ENCODE peak calls at places on chromosomes 16 and 17, in five cellular contexts. One of them, this sample, is unnamed.

GRCh38 chr16:11135167-11135973 is 120.6 kb downstream of the SOCS1 start:
- DNase-seq in thoracic aorta: no peak
- DNase-seq in PC-3: peak; percentile 49
- DNase-seq in CD8-positive, alpha-beta memory T cell: no peak
- DNase-seq in transverse colon: no peak
- DNase-seq in this sample: no peak

GRCh38 chr17:14813649-14814048 is 451.5 kb downstream of the PMP22 start:
- DNase-seq in thoracic aorta: no peak
- DNase-seq in PC-3: peak; percentile 44
- DNase-seq in transverse colon: no peak
- DNase-seq in CD8-positive, alpha-beta memory T cell: no peak
- DNase-seq in this sample: peak; percentile 21

GRCh38 chr16:50945136-50945535 is 203.2 kb downstream of the CYLD start:
- DNase-seq in PC-3: no peak
- DNase-seq in transverse colon: no peak
- DNase-seq in CD8-positive, alpha-beta memory T cell: no peak
- DNase-seq in thoracic aorta: no peak
- DNase-seq in this sample: no peak

GRCh38 chr17:43627657-43628650 is 33.8 kb downstream of the MEOX1 start:
- DNase-seq in transverse colon: no peak
- DNase-seq in thoracic aorta: no peak
- DNase-seq in CD8-positive, alpha-beta memory T cell: no peak
- DNase-seq in PC-3: no peak
- DNase-seq in this sample: no peak

GRCh38 chr17:63150994-63151464 is 185.0 kb downstream of the TANC2 start:
- DNase-seq in transverse colon: no peak
- DNase-seq in thoracic aorta: no peak
- DNase-seq in PC-3: no peak
- DNase-seq in CD8-positive, alpha-beta memory T cell: no peak
- DNase-seq in this sample: no peak

GRCh38 chr17:77467513-77467912 is 326.7 kb downstream of the SEC14L1 start:
- DNase-seq in thoracic aorta: no peak
- DNase-seq in CD8-positive, alpha-beta memory T cell: no peak
- DNase-seq in PC-3: no peak
- DNase-seq in transverse colon: no peak
- DNase-seq in this sample: no peak

GRCh38 chr17:68133370-68134045 is 98.0 kb downstream of the KPNA2 start:
- DNase-seq in thoracic aorta: no peak
- DNase-seq in PC-3: no peak
- DNase-seq in CD8-positive, alpha-beta memory T cell: no peak
- DNase-seq in transverse colon: no peak
- DNase-seq in this sample: no peak

GRCh38 chr16:81758376-81758775 is 20.7 kb upstream of the PLCG2 start:
- DNase-seq in transverse colon: no peak
- DNase-seq in thoracic aorta: no peak
- DNase-seq in PC-3: peak; percentile 74
- DNase-seq in CD8-positive, alpha-beta memory T cell: no peak
- DNase-seq in this sample: no peak

GRCh38 chr16:24522751-24523150 is 16.6 kb upstream of the RBBP6 start:
- DNase-seq in thoracic aorta: no peak
- DNase-seq in CD8-positive, alpha-beta memory T cell: no peak
- DNase-seq in transverse colon: no peak
- DNase-seq in PC-3: no peak
- DNase-seq in this sample: no peak

GRCh38 chr17:31858647-31859486 is at the start of gene COPRS:
- DNase-seq in PC-3: peak; percentile 67
- DNase-seq in CD8-positive, alpha-beta memory T cell: peak; percentile 85
- DNase-seq in transverse colon: peak; percentile 91
- DNase-seq in thoracic aorta: peak; percentile 60
- DNase-seq in this sample: peak; percentile 71

GRCh38 chr17:62800580-62800979 is 7.5 kb downstream of the MARCHF10 start:
- DNase-seq in thoracic aorta: no peak
- DNase-seq in CD8-positive, alpha-beta memory T cell: no peak
- DNase-seq in transverse colon: no peak
- DNase-seq in PC-3: peak; percentile 96
- DNase-seq in this sample: no peak

GRCh38 chr17:50196826-50197225 is 4.6 kb downstream of the COL1A1 start:
- DNase-seq in CD8-positive, alpha-beta memory T cell: no peak
- DNase-seq in PC-3: no peak
- DNase-seq in thoracic aorta: no peak
- DNase-seq in transverse colon: no peak
- DNase-seq in this sample: no peak

DNA sequence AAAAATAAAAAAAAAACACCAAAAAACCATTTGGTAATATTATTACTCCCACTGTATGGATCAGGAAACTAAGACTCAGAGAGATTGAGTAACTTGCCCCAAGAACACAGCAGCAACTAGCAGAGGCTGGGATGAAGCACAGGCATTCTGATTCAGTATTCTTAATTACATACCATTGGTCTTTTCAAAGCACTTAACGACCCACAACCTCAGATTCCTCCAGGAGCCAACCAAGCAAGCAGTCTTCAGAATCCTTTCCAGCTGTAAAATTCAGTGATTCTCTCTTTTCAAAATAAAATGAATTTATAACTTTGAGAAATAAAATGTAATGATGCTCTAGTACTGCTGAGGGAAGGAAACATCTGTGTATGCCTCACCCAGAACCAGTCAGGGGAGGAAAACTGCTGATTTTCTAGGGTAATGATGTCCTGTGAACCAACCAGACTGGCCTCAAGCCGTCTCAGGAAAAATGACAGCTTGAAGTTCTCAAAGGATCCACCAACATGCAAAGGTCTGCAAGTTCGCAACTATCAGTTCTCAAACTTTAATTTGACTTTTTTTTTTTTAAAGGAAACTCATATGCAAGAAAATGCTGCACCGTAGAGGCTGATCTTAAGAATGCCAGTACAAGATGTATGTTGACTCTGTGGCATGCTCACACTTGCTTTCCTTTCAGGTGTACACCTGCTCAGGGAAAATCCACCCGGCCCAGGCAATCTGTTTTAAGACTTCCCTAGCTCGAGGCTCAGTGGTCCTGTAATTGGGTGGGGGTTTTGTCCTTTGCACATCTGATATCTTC is 9.0 kb downstream of the CUEDC1 start:
- DNase-seq in transverse colon: no peak
- DNase-seq in PC-3: no peak
- DNase-seq in CD8-positive, alpha-beta memory T cell: no peak
- DNase-seq in thoracic aorta: no peak
- DNase-seq in this sample: no peak
- H3K4me3 ChIP-seq in transverse colon: peak overlapping the region; percentile 14
- H3K4me3 ChIP-seq in PC-3: peak overlapping the region; percentile 55
- H3K4me3 ChIP-seq in CD8-positive, alpha-beta memory T cell: peak overlapping the region; percentile 70
- H3K4me3 ChIP-seq in thoracic aorta: peak overlapping the region; percentile 69
- H3K4me3 ChIP-seq in this sample: no peak overlapping the region

DNA sequence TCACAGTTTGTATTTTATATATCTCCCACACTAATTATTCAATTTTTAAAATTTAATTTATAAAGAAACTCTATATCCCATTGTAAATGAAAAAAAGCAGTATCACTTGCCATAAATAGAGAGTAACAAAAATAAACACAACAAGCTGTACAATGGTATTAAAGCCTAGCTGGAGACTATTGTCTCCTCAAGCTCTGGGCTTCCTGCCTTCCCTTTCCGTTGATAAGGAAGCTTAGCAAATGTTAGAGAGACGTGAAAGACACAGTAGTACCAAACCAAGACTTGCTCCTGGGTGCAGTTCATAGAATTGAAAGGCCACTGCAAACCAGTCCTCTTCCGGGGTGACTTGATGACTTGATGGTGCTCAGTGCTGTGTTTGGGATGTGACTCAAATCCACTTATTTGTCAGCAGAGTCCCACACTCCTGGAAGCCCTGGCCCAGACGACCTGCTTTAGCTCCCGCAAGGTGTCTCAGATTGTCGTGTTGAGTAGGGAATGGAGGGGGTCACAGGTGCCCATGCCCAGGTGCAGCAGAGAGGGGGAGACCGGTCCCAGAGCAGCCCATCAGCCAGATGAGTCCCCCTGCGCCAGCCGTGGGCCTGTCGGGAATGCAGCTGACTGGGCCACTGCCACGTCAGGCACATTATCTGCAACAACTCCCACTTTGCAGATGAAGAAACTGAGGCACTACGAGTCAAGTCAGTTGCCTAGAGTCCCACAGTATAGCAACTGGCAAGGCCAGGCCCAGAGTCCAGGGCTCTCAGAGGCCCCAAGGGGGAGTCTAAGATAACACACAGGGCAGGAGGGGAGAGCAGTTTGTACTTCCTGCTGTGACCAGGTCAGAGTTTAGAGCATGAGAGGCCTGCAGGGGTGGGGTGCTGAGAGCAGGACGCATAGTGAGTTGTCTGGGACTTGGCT is 40.5 kb downstream of the PSME3IP1 start:
- DNase-seq in transverse colon: no peak
- DNase-seq in CD8-positive, alpha-beta memory T cell: no peak
- DNase-seq in thoracic aorta: no peak
- DNase-seq in PC-3: no peak
- DNase-seq in this sample: no peak
- H3K4me1 ChIP-seq in transverse colon: peaks cover 19% of the 10 kb centered on the region
- H3K4me1 ChIP-seq in CD8-positive, alpha-beta memory T cell: peaks cover 45% of the 10 kb centered on the region
- H3K4me1 ChIP-seq in thoracic aorta: peaks cover 2% of the 10 kb centered on the region
- H3K4me1 ChIP-seq in PC-3: no peaks in the 10 kb centered on the region
- H3K4me1 ChIP-seq in this sample: peaks cover 36% of the 10 kb centered on the region

DNA sequence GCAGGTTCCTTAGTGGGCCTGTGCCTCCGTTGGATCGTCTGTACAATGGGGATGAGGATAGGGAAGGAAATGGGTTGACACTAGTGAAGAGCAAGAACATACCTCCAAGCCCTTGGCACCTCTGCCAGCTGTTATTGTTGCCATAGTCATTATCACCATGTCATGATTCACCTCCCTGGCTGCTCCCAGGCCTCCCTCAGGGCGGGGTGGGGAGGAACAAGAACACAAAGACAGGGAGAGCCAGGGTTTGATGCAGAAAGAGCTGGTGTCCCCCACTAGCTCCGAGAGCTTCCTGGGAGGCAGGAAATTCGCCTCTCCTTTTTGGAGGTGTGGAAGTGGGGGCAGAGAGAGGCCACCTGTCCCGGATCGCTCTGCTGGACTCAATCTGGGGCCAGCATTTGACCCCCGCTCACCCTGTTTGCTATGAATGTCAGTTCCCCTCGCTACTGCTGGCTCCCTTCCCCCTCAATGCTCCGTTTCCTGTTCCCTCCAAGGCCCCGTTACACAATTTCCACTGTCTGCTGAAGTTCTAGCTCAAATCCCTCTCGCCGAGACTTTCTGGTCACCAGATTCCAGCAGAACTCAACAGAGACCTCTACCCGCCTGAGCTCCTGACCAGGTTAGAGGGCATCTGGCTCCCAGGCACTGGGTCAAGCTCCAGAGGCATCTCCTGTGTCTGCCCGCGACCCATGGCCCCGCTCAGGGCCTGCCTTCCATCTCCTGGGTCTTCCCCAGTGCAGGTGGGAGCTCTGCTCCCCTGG is 9.1 kb downstream of the TIMP2 start:
- DNase-seq in PC-3: peak; percentile 77
- DNase-seq in transverse colon: peak; percentile 55
- DNase-seq in thoracic aorta: no peak
- DNase-seq in CD8-positive, alpha-beta memory T cell: no peak
- DNase-seq in this sample: no peak
- H3K4me3 ChIP-seq in PC-3: no peak overlapping the region
- H3K4me3 ChIP-seq in transverse colon: no peak overlapping the region
- H3K4me3 ChIP-seq in thoracic aorta: peak overlapping the region; percentile 32
- H3K4me3 ChIP-seq in CD8-positive, alpha-beta memory T cell: no peak overlapping the region
- H3K4me3 ChIP-seq in this sample: no peak overlapping the region

GRCh38 chr17:1512351-1512750 is 4.1 kb downstream of the INPP5K start:
- DNase-seq in transverse colon: no peak
- DNase-seq in thoracic aorta: no peak
- DNase-seq in PC-3: no peak
- DNase-seq in CD8-positive, alpha-beta memory T cell: no peak
- DNase-seq in this sample: no peak

GRCh38 chr17:1518410-1518809 is 2.0 kb upstream of the INPP5K start:
- DNase-seq in PC-3: no peak
- DNase-seq in transverse colon: no peak
- DNase-seq in thoracic aorta: no peak
- DNase-seq in CD8-positive, alpha-beta memory T cell: no peak
- DNase-seq in this sample: no peak

GRCh38 chr17:1516403-1517161 is at the start of gene INPP5K:
- DNase-seq in CD8-positive, alpha-beta memory T cell: peak; percentile 99
- DNase-seq in thoracic aorta: peak; percentile 86
- DNase-seq in PC-3: peak; percentile 95
- DNase-seq in transverse colon: peak; percentile 99
- DNase-seq in this sample: peak; percentile 97

GRCh38 chr17:1519678-1520077 is 3.3 kb upstream of the INPP5K start:
- DNase-seq in PC-3: no peak
- DNase-seq in thoracic aorta: no peak
- DNase-seq in CD8-positive, alpha-beta memory T cell: no peak
- DNase-seq in transverse colon: no peak
- DNase-seq in this sample: no peak

DNA sequence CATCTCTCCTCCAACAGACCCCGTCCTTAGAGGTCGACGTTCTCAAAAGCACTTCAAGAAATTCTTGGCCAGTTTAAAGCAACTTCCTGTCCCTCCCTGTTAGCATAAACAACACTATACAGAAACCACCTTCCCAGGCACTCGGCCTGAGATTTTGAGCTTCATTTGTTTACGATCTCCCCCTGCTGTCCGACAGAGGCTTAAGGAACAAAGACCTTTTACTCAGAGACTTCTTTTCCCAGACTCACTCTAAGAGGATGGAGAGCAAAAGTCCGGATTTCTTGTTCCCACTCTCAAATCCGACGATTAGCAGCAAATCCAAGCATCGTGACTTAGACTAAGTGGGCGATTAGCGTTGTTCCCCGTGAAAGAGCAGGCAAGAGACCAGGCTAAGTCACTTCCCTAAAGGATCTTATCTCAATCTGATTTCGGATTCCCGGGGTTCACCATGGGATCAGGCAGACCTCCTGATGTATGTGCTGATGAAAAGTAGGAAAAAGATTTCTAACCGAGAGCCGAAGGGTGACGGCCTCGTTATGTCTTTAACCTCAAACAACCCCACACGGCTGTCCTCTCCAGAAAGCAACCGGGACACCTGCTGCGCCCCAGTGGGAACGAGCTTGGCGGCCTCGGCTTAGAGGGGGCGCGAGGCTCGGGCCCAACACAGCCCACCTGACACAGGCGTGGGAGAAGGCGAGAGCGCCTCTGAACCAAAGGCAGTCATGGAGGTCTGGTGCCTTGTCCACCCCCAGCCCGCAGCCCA is 591 bp downstream of the INPP5K start:
- DNase-seq in thoracic aorta: no peak
- DNase-seq in transverse colon: peak; percentile 81
- DNase-seq in CD8-positive, alpha-beta memory T cell: peak; percentile 79
- DNase-seq in PC-3: peak; percentile 71
- DNase-seq in this sample: peak; percentile 68
- H3K4me1 ChIP-seq in thoracic aorta: peaks cover 18% of the 10 kb centered on the region
- H3K4me1 ChIP-seq in transverse colon: peaks cover 52% of the 10 kb centered on the region
- H3K4me1 ChIP-seq in CD8-positive, alpha-beta memory T cell: peaks cover 21% of the 10 kb centered on the region
- H3K4me1 ChIP-seq in PC-3: peaks cover 12% of the 10 kb centered on the region
- H3K4me1 ChIP-seq in this sample: peaks cover 26% of the 10 kb centered on the region

GRCh38 chr17:78925662-78926555 is 722 bp upstream of the TIMP2 start:
- DNase-seq in CD8-positive, alpha-beta memory T cell: no peak
- DNase-seq in transverse colon: peak; percentile 73
- DNase-seq in thoracic aorta: peak; percentile 82
- DNase-seq in PC-3: no peak
- DNase-seq in this sample: no peak
- H3K4me3 ChIP-seq in CD8-positive, alpha-beta memory T cell: no peak overlapping the region
- H3K4me3 ChIP-seq in transverse colon: peak overlapping the region; percentile 43
- H3K4me3 ChIP-seq in thoracic aorta: peak overlapping the region; percentile 94
- H3K4me3 ChIP-seq in PC-3: peak overlapping the region; percentile 52
- H3K4me3 ChIP-seq in this sample: no peak overlapping the region